ENCODE peak calls at places on chromosomes 12 and 14, in five cellular contexts. E is heart left ventricle; O is CD4-positive, alpha-beta memory T cell; A is pancreas; F is right atrium auricular region. Z is an unnamed sample. For H3K4me1, the result is how much of the 10 kb centered on the place peaks cover.

GRCh38 chr12:46958093-46958492 is 121.3 kb upstream of the PCED1B start:
- DNase-seq in A (no peak), O (no peak), F (no peak), E (no peak), Z (no peak)

GRCh38 chr12:38025916-38026315 is 290.7 kb upstream of the ALG10B start:
- DNase-seq in O (no peak), A (no peak), E (no peak), F (no peak), Z (no peak)

GRCh38 chr12:131271724-131272123 is 318.0 kb downstream of the ADGRD1 start:
- DNase-seq in F (no peak), O (no peak), E (no peak), A (no peak), Z (no peak)

GRCh38 chr12:88185988-88186387 is 43.9 kb downstream of the TMTC3 start:
- DNase-seq in E (no peak), O (no peak), A (no peak), F (no peak), Z (no peak)

GRCh38 chr12:67691220-67691619 is 42.7 kb downstream of the DYRK2 start:
- DNase-seq in F (no peak), O (no peak), E (no peak), A (no peak), Z (no peak)

GRCh38 chr14:92770454-92770853 is 22.0 kb upstream of the LGMN start:
- DNase-seq in F (no peak), O (no peak), A (no peak), E (no peak), Z (no peak)

GRCh38 chr12:65501093-65501621 is 222.7 kb downstream of the MSRB3 start:
- DNase-seq in E (peak), O (no peak), F (no peak), A (no peak), Z (no peak)

GRCh38 chr14:76051717-76052459 is 66.3 kb downstream of the IFT43 start:
- DNase-seq in E (no peak), F (no peak), O (no peak), A (no peak), Z (no peak)

DNA sequence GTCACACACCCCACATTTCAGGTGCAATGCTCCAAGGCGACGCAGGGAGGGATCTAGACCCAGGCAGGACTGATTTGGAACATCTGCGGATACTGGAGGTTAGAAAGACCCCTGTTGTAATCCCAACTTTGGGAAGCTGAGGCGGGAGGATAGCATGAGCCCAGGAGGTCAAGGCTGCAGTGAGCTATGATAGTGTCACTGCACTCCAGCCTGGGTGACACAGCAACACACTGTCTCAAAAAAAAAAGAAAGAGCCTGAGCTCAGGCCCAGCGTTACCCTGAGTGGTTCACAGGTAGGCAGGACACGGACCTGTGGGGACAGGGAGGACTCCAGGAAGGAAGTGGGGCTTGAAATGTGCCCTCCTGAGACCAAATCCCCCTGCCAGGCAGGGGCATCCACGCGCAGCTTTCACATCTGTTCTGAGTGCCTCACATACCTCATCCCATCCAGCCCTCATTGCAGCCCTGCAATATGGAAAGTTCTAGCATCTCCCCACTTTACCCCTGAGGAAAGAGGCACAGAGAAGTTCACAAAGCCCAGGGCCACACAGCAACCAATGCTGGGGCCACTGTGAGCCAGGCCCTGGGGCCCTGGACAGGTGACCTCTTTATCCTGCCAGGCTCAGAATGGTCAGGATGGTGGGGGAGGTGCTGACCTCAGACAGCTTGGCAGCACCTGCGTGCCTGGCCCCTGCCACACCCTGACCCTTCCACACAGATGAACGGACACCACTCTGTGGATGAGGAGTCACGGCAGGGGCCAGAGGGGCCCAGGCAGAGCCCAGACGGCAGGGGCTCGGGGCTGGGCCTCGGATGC is 34.1 kb downstream of the CCDC85C start:
- DNase-seq in E (no peak), A (no peak), F (no peak), O (no peak), Z (no peak)
- H3K27ac ChIP-seq in E (peak), A (peak), F (peak), O (no peak), Z (no peak)

GRCh38 chr12:21138016-21138415 is 7.0 kb downstream of the SLCO1B1 start:
- DNase-seq in F (no peak), A (no peak), E (no peak), O (no peak), Z (no peak)
- H3K4me3 ChIP-seq in F (no peak), A (no peak), E (no peak), O (no peak), Z (no peak)

GRCh38 chr12:89702503-89702902 is 6.1 kb downstream of the ATP2B1 start:
- DNase-seq in F (no peak), A (no peak), E (no peak), O (no peak), Z (no peak)

GRCh38 chr12:89701606-89702206 is 6.9 kb downstream of the ATP2B1 start:
- DNase-seq in A (no peak), E (no peak), O (no peak), F (no peak), Z (no peak)

GRCh38 chr12:89706551-89707348 is 1.9 kb downstream of the ATP2B1 start:
- DNase-seq in E (peak), O (no peak), A (no peak), F (no peak), Z (no peak)

GRCh38 chr12:89704457-89704856 is 4.2 kb downstream of the ATP2B1 start:
- DNase-seq in F (no peak), E (no peak), A (no peak), O (no peak), Z (no peak)

DNA sequence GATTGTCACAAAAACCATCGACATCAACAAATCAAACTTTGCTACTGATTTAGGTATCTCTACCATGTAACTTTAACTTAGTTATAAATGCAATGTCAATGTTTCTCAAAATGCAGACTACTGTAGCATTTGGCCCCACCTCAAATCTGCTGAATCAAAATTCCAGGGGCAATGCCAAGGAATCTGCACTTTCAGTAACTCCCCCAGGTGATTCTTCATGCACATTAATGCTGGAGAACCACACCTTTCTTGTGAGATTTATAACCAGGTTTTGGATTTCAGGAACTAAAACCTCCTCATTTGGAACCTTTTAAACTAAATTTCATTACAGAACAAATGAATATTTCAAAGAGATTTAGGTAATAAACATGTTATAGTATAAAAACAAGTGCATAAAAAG is 4.9 kb downstream of the ATP2B1 start:
- DNase-seq in A (no peak), F (no peak), O (no peak), E (no peak), Z (no peak)
- H3K4me1 ChIP-seq in A (under half), F (under half), O (half or more), E (under half), Z (under half)

DNA sequence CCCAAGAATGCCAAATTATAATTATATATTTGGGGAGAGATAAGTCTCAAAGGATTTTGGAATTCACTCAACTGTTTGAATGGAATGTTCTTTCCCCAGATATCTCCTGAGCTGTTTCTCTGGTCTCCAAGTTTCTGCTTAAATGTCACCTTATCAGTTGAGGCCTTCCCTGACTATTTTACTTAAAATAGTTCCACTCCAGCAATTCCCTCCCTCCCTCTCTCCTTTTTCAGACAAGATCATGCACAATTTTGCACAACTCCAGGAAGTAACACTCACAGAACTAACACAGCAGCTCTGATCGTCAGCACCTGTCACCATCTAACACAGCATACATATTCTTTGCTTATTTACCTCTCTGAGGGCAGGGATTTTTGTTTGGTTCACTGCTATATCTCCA is 12.5 kb downstream of the BTG1 start:
- DNase-seq in O (no peak), F (no peak), E (no peak), A (no peak), Z (no peak)
- H3K27ac ChIP-seq in O (peak), F (peak), E (peak), A (peak), Z (no peak)

GRCh38 chr14:55053500-55053899 is 2.1 kb downstream of the MAPK1IP1L start:
- DNase-seq in A (no peak), E (no peak), O (no peak), F (no peak), Z (no peak)
- H3K4me3 ChIP-seq in A (no peak), E (peak), O (no peak), F (no peak), Z (peak)

Z was measured in SJSA1.